ENCODE peak calls at places on chromosomes 6 and 20, in six cellular contexts. One of them, this sample, is unnamed. For H3K4me1, the result is how much of the 10 kb centered on the place peaks cover.

GRCh38 chr6:155412335-155412734 is 43.3 kb downstream of the NOX3 start:
- DNase-seq in suprapubic skin: no peak
- DNase-seq in neural progenitor cell: peak
- DNase-seq in fibroblast of lung: peak
- DNase-seq in heart left ventricle: no peak
- DNase-seq in OCI-LY7: no peak
- DNase-seq in this sample: no peak

GRCh38 chr20:2519115-2519815 is 10.6 kb upstream of the ZNF343 start:
- DNase-seq in suprapubic skin: no peak
- DNase-seq in OCI-LY7: no peak
- DNase-seq in heart left ventricle: no peak
- DNase-seq in neural progenitor cell: no peak
- DNase-seq in fibroblast of lung: peak
- DNase-seq in this sample: no peak

GRCh38 chr20:64108731-64109389 is 1.5 kb upstream of the NPBWR2 start:
- DNase-seq in OCI-LY7: no peak
- DNase-seq in heart left ventricle: no peak
- DNase-seq in neural progenitor cell: no peak
- DNase-seq in suprapubic skin: peak
- DNase-seq in fibroblast of lung: no peak
- DNase-seq in this sample: no peak

GRCh38 chr6:12147557-12148316 is 135.6 kb downstream of the HIVEP1 start:
- DNase-seq in heart left ventricle: no peak
- DNase-seq in fibroblast of lung: peak
- DNase-seq in OCI-LY7: no peak
- DNase-seq in suprapubic skin: no peak
- DNase-seq in neural progenitor cell: no peak
- DNase-seq in this sample: no peak

GRCh38 chr6:140572129-140572528 is 1197.7 kb upstream of the CITED2 start:
- DNase-seq in suprapubic skin: no peak
- DNase-seq in neural progenitor cell: no peak
- DNase-seq in heart left ventricle: no peak
- DNase-seq in OCI-LY7: no peak
- DNase-seq in fibroblast of lung: peak
- DNase-seq in this sample: no peak

GRCh38 chr6:26739811-26740210 is 80.3 kb upstream of the ZNF322 start:
- DNase-seq in suprapubic skin: no peak
- DNase-seq in OCI-LY7: no peak
- DNase-seq in neural progenitor cell: no peak
- DNase-seq in fibroblast of lung: no peak
- DNase-seq in heart left ventricle: no peak
- DNase-seq in this sample: no peak

GRCh38 chr6:89067796-89068195 is 12.8 kb upstream of the PNRC1 start:
- DNase-seq in OCI-LY7: no peak
- DNase-seq in suprapubic skin: no peak
- DNase-seq in heart left ventricle: no peak
- DNase-seq in neural progenitor cell: no peak
- DNase-seq in fibroblast of lung: no peak
- DNase-seq in this sample: no peak

GRCh38 chr6:44722736-44723135 is 335.2 kb downstream of the CDC5L start:
- DNase-seq in heart left ventricle: no peak
- DNase-seq in suprapubic skin: no peak
- DNase-seq in fibroblast of lung: no peak
- DNase-seq in neural progenitor cell: no peak
- DNase-seq in OCI-LY7: no peak
- DNase-seq in this sample: no peak

GRCh38 chr6:75351570-75351969 is 67.0 kb upstream of the TMEM30A start:
- DNase-seq in suprapubic skin: no peak
- DNase-seq in heart left ventricle: no peak
- DNase-seq in OCI-LY7: no peak
- DNase-seq in neural progenitor cell: no peak
- DNase-seq in fibroblast of lung: no peak
- DNase-seq in this sample: no peak

GRCh38 chr20:41339957-41340326 is 679 bp upstream of the LPIN3 start:
- DNase-seq in neural progenitor cell: peak
- DNase-seq in OCI-LY7: peak
- DNase-seq in suprapubic skin: peak
- DNase-seq in fibroblast of lung: peak
- DNase-seq in heart left ventricle: peak
- DNase-seq in this sample: peak

GRCh38 chr20:63963348-63963741 is 6.4 kb downstream of the ZNF512B start:
- DNase-seq in fibroblast of lung: no peak
- DNase-seq in OCI-LY7: no peak
- DNase-seq in suprapubic skin: no peak
- DNase-seq in heart left ventricle: peak
- DNase-seq in neural progenitor cell: no peak
- DNase-seq in this sample: no peak

GRCh38 chr6:136521891-136522290 is 28.3 kb downstream of the MAP7 start:
- DNase-seq in neural progenitor cell: no peak
- DNase-seq in fibroblast of lung: no peak
- DNase-seq in OCI-LY7: no peak
- DNase-seq in heart left ventricle: no peak
- DNase-seq in suprapubic skin: no peak
- DNase-seq in this sample: no peak

GRCh38 chr6:4719491-4719890 is 56.7 kb upstream of the CDYL start:
- DNase-seq in fibroblast of lung: no peak
- DNase-seq in heart left ventricle: no peak
- DNase-seq in suprapubic skin: no peak
- DNase-seq in OCI-LY7: no peak
- DNase-seq in neural progenitor cell: no peak
- DNase-seq in this sample: no peak

GRCh38 chr20:5191829-5192569 is 65.2 kb downstream of the CDS2 start:
- DNase-seq in fibroblast of lung: peak
- DNase-seq in heart left ventricle: no peak
- DNase-seq in neural progenitor cell: peak
- DNase-seq in OCI-LY7: peak
- DNase-seq in suprapubic skin: no peak
- DNase-seq in this sample: peak

GRCh38 chr20:36297656-36298055 is 8.5 kb upstream of the DLGAP4 start:
- DNase-seq in OCI-LY7: no peak
- DNase-seq in suprapubic skin: no peak
- DNase-seq in neural progenitor cell: no peak
- DNase-seq in heart left ventricle: no peak
- DNase-seq in fibroblast of lung: no peak
- DNase-seq in this sample: no peak

GRCh38 chr20:37315293-37316110 is 26.0 kb downstream of the MANBAL start:
- DNase-seq in fibroblast of lung: peak
- DNase-seq in neural progenitor cell: no peak
- DNase-seq in suprapubic skin: no peak
- DNase-seq in OCI-LY7: peak
- DNase-seq in heart left ventricle: peak
- DNase-seq in this sample: no peak

GRCh38 chr20:4814696-4815252 is 93.1 kb downstream of the PRND start:
- DNase-seq in neural progenitor cell: no peak
- DNase-seq in OCI-LY7: peak
- DNase-seq in fibroblast of lung: no peak
- DNase-seq in suprapubic skin: peak
- DNase-seq in heart left ventricle: no peak
- DNase-seq in this sample: no peak

GRCh38 chr6:87364602-87365252 is 20.1 kb downstream of the C6orf163 start:
- DNase-seq in neural progenitor cell: no peak
- DNase-seq in OCI-LY7: no peak
- DNase-seq in suprapubic skin: no peak
- DNase-seq in heart left ventricle: no peak
- DNase-seq in fibroblast of lung: no peak
- DNase-seq in this sample: no peak

GRCh38 chr6:134230087-134230717 is 87.7 kb downstream of the SGK1 start:
- DNase-seq in suprapubic skin: no peak
- DNase-seq in fibroblast of lung: no peak
- DNase-seq in neural progenitor cell: peak
- DNase-seq in OCI-LY7: peak
- DNase-seq in heart left ventricle: peak
- DNase-seq in this sample: no peak

GRCh38 chr6:776394-777041 is 83.6 kb upstream of the EXOC2 start:
- DNase-seq in heart left ventricle: no peak
- DNase-seq in OCI-LY7: no peak
- DNase-seq in fibroblast of lung: peak
- DNase-seq in neural progenitor cell: no peak
- DNase-seq in suprapubic skin: no peak
- DNase-seq in this sample: no peak

GRCh38 chr6:116779569-116780164 is 14.1 kb upstream of the FAM162B start:
- DNase-seq in fibroblast of lung: peak
- DNase-seq in suprapubic skin: no peak
- DNase-seq in OCI-LY7: peak
- DNase-seq in heart left ventricle: no peak
- DNase-seq in neural progenitor cell: peak
- DNase-seq in this sample: peak

GRCh38 chr6:154292855-154293519 is 63.6 kb downstream of the IPCEF1 start:
- DNase-seq in fibroblast of lung: peak
- DNase-seq in heart left ventricle: no peak
- DNase-seq in neural progenitor cell: no peak
- DNase-seq in suprapubic skin: no peak
- DNase-seq in OCI-LY7: no peak
- DNase-seq in this sample: no peak

GRCh38 chr6:148265058-148265457 is 77.6 kb upstream of the SASH1 start:
- DNase-seq in suprapubic skin: no peak
- DNase-seq in heart left ventricle: no peak
- DNase-seq in OCI-LY7: no peak
- DNase-seq in fibroblast of lung: no peak
- DNase-seq in neural progenitor cell: no peak
- DNase-seq in this sample: no peak

GRCh38 chr6:34810936-34811632 is 19.2 kb downstream of the BLTP3A start:
- DNase-seq in OCI-LY7: no peak
- DNase-seq in neural progenitor cell: no peak
- DNase-seq in heart left ventricle: no peak
- DNase-seq in suprapubic skin: no peak
- DNase-seq in fibroblast of lung: peak
- DNase-seq in this sample: no peak
- H3K4me1 ChIP-seq in OCI-LY7: under half
- H3K4me1 ChIP-seq in neural progenitor cell: under half
- H3K4me1 ChIP-seq in heart left ventricle: under half
- H3K4me1 ChIP-seq in suprapubic skin: under half
- H3K4me1 ChIP-seq in fibroblast of lung: under half
- H3K4me1 ChIP-seq in this sample: under half

GRCh38 chr6:20468179-20468578 is 66.1 kb upstream of the CDKAL1 start:
- DNase-seq in OCI-LY7: no peak
- DNase-seq in neural progenitor cell: no peak
- DNase-seq in suprapubic skin: no peak
- DNase-seq in fibroblast of lung: no peak
- DNase-seq in heart left ventricle: no peak
- DNase-seq in this sample: no peak

GRCh38 chr6:20464041-20464440 is 62.4 kb downstream of the E2F3 start:
- DNase-seq in fibroblast of lung: no peak
- DNase-seq in neural progenitor cell: no peak
- DNase-seq in OCI-LY7: no peak
- DNase-seq in heart left ventricle: no peak
- DNase-seq in suprapubic skin: no peak
- DNase-seq in this sample: no peak

GRCh38 chr6:20463396-20463795 is 61.7 kb downstream of the E2F3 start:
- DNase-seq in fibroblast of lung: no peak
- DNase-seq in heart left ventricle: no peak
- DNase-seq in neural progenitor cell: no peak
- DNase-seq in suprapubic skin: no peak
- DNase-seq in OCI-LY7: no peak
- DNase-seq in this sample: no peak

GRCh38 chr6:20464847-20465246 is 63.2 kb downstream of the E2F3 start:
- DNase-seq in suprapubic skin: no peak
- DNase-seq in OCI-LY7: no peak
- DNase-seq in neural progenitor cell: no peak
- DNase-seq in heart left ventricle: no peak
- DNase-seq in fibroblast of lung: no peak
- DNase-seq in this sample: no peak

DNA sequence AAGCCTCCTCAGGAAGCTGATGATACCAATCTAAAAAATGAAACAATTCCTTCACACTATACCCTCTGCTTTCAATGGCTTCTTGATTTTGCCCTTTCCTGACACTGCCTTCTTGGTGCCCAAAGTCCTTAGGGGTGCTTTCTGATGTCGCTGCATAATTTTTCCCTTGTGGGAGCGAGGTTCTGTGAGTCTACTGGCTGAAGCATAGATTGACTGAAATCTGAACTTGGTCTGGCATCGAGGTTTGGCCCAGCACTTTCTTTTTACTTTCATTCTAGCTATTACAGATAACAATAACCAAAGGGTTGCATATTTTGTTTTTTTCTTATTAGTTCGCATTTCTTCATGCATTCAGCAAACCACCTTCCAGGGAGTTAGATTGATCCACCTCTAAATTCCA is 65.8 kb downstream of the E2F3 start:
- DNase-seq in fibroblast of lung: no peak
- DNase-seq in suprapubic skin: no peak
- DNase-seq in heart left ventricle: no peak
- DNase-seq in OCI-LY7: no peak
- DNase-seq in neural progenitor cell: no peak
- DNase-seq in this sample: no peak
- H3K27ac ChIP-seq in fibroblast of lung: no peak
- H3K27ac ChIP-seq in suprapubic skin: no peak
- H3K27ac ChIP-seq in heart left ventricle: no peak
- H3K27ac ChIP-seq in OCI-LY7: no peak
- H3K27ac ChIP-seq in neural progenitor cell: no peak
- H3K27ac ChIP-seq in this sample: no peak

DNA sequence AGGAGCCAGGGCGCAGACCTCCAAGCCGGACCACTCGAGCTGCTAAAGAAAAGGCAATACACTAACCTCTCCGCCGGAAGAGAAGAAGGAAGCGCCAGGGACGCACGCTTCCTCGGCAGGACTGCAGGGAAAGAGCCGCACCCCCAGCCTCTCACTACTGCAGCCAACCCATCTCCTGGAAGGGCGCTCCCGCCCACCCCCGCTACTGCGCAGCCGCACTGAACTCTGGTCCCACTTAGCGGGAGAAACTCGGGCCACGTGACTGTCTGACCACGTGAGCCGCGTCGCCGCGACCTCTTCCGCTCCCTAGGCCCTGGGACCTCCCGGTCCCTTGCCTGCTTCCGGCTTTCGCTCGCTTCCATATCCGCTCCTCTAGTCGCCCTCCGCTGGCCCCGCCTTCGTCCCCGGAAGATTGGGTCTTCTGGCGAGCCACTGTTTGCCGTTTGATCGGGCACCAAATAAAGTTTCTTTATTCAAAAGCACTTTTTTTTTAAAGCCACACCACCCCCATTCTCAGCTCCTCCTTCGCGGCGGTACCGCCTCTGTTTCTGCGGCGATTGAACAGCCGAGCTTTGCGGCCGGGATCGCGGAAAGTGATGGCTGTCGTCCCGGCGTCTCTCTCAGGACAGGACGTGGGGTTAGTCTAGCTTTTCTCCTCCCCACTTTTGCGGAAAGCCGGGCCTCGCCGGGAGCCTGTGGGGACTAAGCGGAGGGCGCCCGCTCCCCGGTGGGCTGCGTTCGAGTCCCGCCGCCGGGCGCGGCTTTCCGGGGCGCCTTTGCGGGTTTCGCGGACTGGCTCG is at the start of gene RMND1:
- DNase-seq in neural progenitor cell: peak
- DNase-seq in OCI-LY7: peak
- DNase-seq in heart left ventricle: peak
- DNase-seq in fibroblast of lung: peak
- DNase-seq in suprapubic skin: peak
- DNase-seq in this sample: peak
- H3K4me1 ChIP-seq in neural progenitor cell: under half
- H3K4me1 ChIP-seq in OCI-LY7: under half
- H3K4me1 ChIP-seq in heart left ventricle: under half
- H3K4me1 ChIP-seq in fibroblast of lung: under half
- H3K4me1 ChIP-seq in suprapubic skin: under half
- H3K4me1 ChIP-seq in this sample: under half

DNA sequence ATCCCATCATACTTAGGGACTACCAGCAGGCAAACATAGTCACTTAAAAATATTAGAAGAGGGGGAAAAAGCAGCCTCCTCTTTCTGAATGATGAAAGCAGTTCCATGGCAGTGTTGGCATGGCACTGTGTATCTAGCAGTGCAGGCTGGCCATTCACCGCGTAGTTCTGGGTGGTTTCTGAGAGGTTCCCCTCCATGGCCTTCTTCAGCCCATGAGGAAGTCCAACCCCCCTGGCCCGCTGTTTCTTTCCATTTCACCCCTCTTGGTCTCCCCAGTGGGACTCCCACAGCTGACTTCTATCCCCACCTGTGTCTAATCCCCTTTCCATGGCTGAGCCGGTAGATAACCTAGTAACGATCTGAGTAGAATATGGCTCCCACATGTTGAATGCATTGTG is 17.0 kb downstream of the PPARD start:
- DNase-seq in fibroblast of lung: no peak
- DNase-seq in OCI-LY7: no peak
- DNase-seq in heart left ventricle: no peak
- DNase-seq in neural progenitor cell: no peak
- DNase-seq in suprapubic skin: peak
- DNase-seq in this sample: no peak
- H3K27ac ChIP-seq in fibroblast of lung: no peak
- H3K27ac ChIP-seq in OCI-LY7: no peak
- H3K27ac ChIP-seq in heart left ventricle: no peak
- H3K27ac ChIP-seq in neural progenitor cell: no peak
- H3K27ac ChIP-seq in suprapubic skin: no peak
- H3K27ac ChIP-seq in this sample: no peak

This sample was measured in SJCRH30.